ENCODE peak calls at places on chromosomes 5 and 9, in nine cellular contexts. One of them, this sample, is unnamed.

GRCh38 chr9:4614627-4615026 is 47.5 kb upstream of the PLPP6 start:
- DNase-seq in colonic mucosa: no peak
- DNase-seq in PC-3: peak
- DNase-seq in epithelial cell of proximal tubule: no peak
- DNase-seq in mucosa of descending colon: no peak
- DNase-seq in body of pancreas: no peak
- DNase-seq in AG09309: no peak
- DNase-seq in GM10248: no peak
- DNase-seq in GM12878: no peak
- DNase-seq in this sample: no peak

GRCh38 chr9:29475471-29475870 is 1902.2 kb upstream of the C9orf72 start:
- DNase-seq in colonic mucosa: no peak
- DNase-seq in PC-3: no peak
- DNase-seq in epithelial cell of proximal tubule: no peak
- DNase-seq in mucosa of descending colon: no peak
- DNase-seq in body of pancreas: no peak
- DNase-seq in AG09309: no peak
- DNase-seq in GM10248: no peak
- DNase-seq in GM12878: no peak
- DNase-seq in this sample: no peak

GRCh38 chr5:75574791-75575190 is 36.5 kb upstream of the ANKDD1B start:
- DNase-seq in colonic mucosa: no peak
- DNase-seq in PC-3: no peak
- DNase-seq in epithelial cell of proximal tubule: no peak
- DNase-seq in mucosa of descending colon: no peak
- DNase-seq in body of pancreas: no peak
- DNase-seq in AG09309: no peak
- DNase-seq in GM10248: no peak
- DNase-seq in GM12878: no peak
- DNase-seq in this sample: no peak

GRCh38 chr9:26656003-26656940 is 236.3 kb downstream of the CAAP1 start:
- DNase-seq in colonic mucosa: no peak
- DNase-seq in PC-3: peak
- DNase-seq in epithelial cell of proximal tubule: no peak
- DNase-seq in mucosa of descending colon: no peak
- DNase-seq in body of pancreas: no peak
- DNase-seq in AG09309: no peak
- DNase-seq in GM10248: peak
- DNase-seq in GM12878: no peak
- DNase-seq in this sample: peak

GRCh38 chr5:73359395-73359794 is 89.2 kb downstream of the FOXD1 start:
- DNase-seq in colonic mucosa: no peak
- DNase-seq in PC-3: no peak
- DNase-seq in epithelial cell of proximal tubule: no peak
- DNase-seq in mucosa of descending colon: no peak
- DNase-seq in body of pancreas: no peak
- DNase-seq in AG09309: no peak
- DNase-seq in GM10248: no peak
- DNase-seq in GM12878: no peak
- DNase-seq in this sample: no peak

GRCh38 chr9:130356033-130356432 is 88.7 kb upstream of the ASS1 start:
- DNase-seq in colonic mucosa: no peak
- DNase-seq in PC-3: no peak
- DNase-seq in epithelial cell of proximal tubule: no peak
- DNase-seq in mucosa of descending colon: no peak
- DNase-seq in body of pancreas: no peak
- DNase-seq in AG09309: no peak
- DNase-seq in GM10248: no peak
- DNase-seq in GM12878: no peak
- DNase-seq in this sample: no peak

GRCh38 chr9:34633851-34634550 is 3.6 kb downstream of the SIGMAR1 start:
- DNase-seq in colonic mucosa: peak
- DNase-seq in PC-3: peak
- DNase-seq in epithelial cell of proximal tubule: no peak
- DNase-seq in mucosa of descending colon: peak
- DNase-seq in body of pancreas: peak
- DNase-seq in AG09309: peak
- DNase-seq in GM10248: peak
- DNase-seq in GM12878: no peak
- DNase-seq in this sample: peak

GRCh38 chr9:131045300-131046092 is 36.5 kb downstream of the LAMC3 start:
- DNase-seq in colonic mucosa: no peak
- DNase-seq in PC-3: no peak
- DNase-seq in epithelial cell of proximal tubule: no peak
- DNase-seq in mucosa of descending colon: no peak
- DNase-seq in body of pancreas: no peak
- DNase-seq in AG09309: no peak
- DNase-seq in GM10248: no peak
- DNase-seq in GM12878: no peak
- DNase-seq in this sample: no peak

GRCh38 chr9:112094948-112095779 is 79.9 kb downstream of the SUSD1 start:
- DNase-seq in colonic mucosa: peak
- DNase-seq in PC-3: no peak
- DNase-seq in epithelial cell of proximal tubule: no peak
- DNase-seq in mucosa of descending colon: no peak
- DNase-seq in body of pancreas: no peak
- DNase-seq in AG09309: no peak
- DNase-seq in GM10248: no peak
- DNase-seq in GM12878: no peak
- DNase-seq in this sample: no peak

GRCh38 chr9:112093875-112094227 is 81.2 kb downstream of the SUSD1 start:
- DNase-seq in colonic mucosa: peak
- DNase-seq in PC-3: no peak
- DNase-seq in epithelial cell of proximal tubule: no peak
- DNase-seq in mucosa of descending colon: no peak
- DNase-seq in body of pancreas: no peak
- DNase-seq in AG09309: no peak
- DNase-seq in GM10248: no peak
- DNase-seq in GM12878: no peak
- DNase-seq in this sample: no peak

GRCh38 chr9:112093147-112093874 is 81.8 kb downstream of the SUSD1 start:
- DNase-seq in colonic mucosa: peak
- DNase-seq in PC-3: no peak
- DNase-seq in epithelial cell of proximal tubule: no peak
- DNase-seq in mucosa of descending colon: no peak
- DNase-seq in body of pancreas: no peak
- DNase-seq in AG09309: no peak
- DNase-seq in GM10248: no peak
- DNase-seq in GM12878: no peak
- DNase-seq in this sample: no peak

GRCh38 chr9:112094240-112094639 is 80.9 kb downstream of the SUSD1 start:
- DNase-seq in colonic mucosa: peak
- DNase-seq in PC-3: no peak
- DNase-seq in epithelial cell of proximal tubule: no peak
- DNase-seq in mucosa of descending colon: no peak
- DNase-seq in body of pancreas: no peak
- DNase-seq in AG09309: no peak
- DNase-seq in GM10248: no peak
- DNase-seq in GM12878: no peak
- DNase-seq in this sample: no peak

GRCh38 chr9:112091805-112092204 is 83.3 kb downstream of the SUSD1 start:
- DNase-seq in colonic mucosa: peak
- DNase-seq in PC-3: no peak
- DNase-seq in epithelial cell of proximal tubule: no peak
- DNase-seq in mucosa of descending colon: no peak
- DNase-seq in body of pancreas: peak
- DNase-seq in AG09309: no peak
- DNase-seq in GM10248: no peak
- DNase-seq in GM12878: no peak
- DNase-seq in this sample: peak
- TF ChIP-seq CTCF in colonic mucosa: no peak
- TF ChIP-seq CTCF in PC-3: peak
- TF ChIP-seq CTCF in epithelial cell of proximal tubule: peak
- TF ChIP-seq CTCF in mucosa of descending colon: no peak
- TF ChIP-seq CTCF in body of pancreas: no peak
- TF ChIP-seq CTCF in AG09309: peak
- TF ChIP-seq CTCF in GM10248: peak
- TF ChIP-seq CTCF in GM12878: peak
- TF ChIP-seq CTCF in this sample: no peak

GRCh38 chr9:91092214-91092613 is 269.5 kb downstream of the AUH start:
- DNase-seq in colonic mucosa: no peak
- DNase-seq in PC-3: no peak
- DNase-seq in epithelial cell of proximal tubule: no peak
- DNase-seq in mucosa of descending colon: no peak
- DNase-seq in body of pancreas: no peak
- DNase-seq in AG09309: no peak
- DNase-seq in GM10248: no peak
- DNase-seq in GM12878: no peak
- DNase-seq in this sample: no peak

GRCh38 chr9:91090132-91090410 is 271.6 kb downstream of the AUH start:
- DNase-seq in colonic mucosa: no peak
- DNase-seq in PC-3: no peak
- DNase-seq in epithelial cell of proximal tubule: no peak
- DNase-seq in mucosa of descending colon: no peak
- DNase-seq in body of pancreas: no peak
- DNase-seq in AG09309: no peak
- DNase-seq in GM10248: no peak
- DNase-seq in GM12878: no peak
- DNase-seq in this sample: no peak

GRCh38 chr9:91086657-91087563 is 274.8 kb downstream of the AUH start:
- DNase-seq in colonic mucosa: no peak
- DNase-seq in PC-3: no peak
- DNase-seq in epithelial cell of proximal tubule: no peak
- DNase-seq in mucosa of descending colon: no peak
- DNase-seq in body of pancreas: no peak
- DNase-seq in AG09309: no peak
- DNase-seq in GM10248: no peak
- DNase-seq in GM12878: no peak
- DNase-seq in this sample: no peak

GRCh38 chr9:91085499-91086291 is 276.0 kb downstream of the AUH start:
- DNase-seq in colonic mucosa: no peak
- DNase-seq in PC-3: no peak
- DNase-seq in epithelial cell of proximal tubule: no peak
- DNase-seq in mucosa of descending colon: no peak
- DNase-seq in body of pancreas: no peak
- DNase-seq in AG09309: no peak
- DNase-seq in GM10248: no peak
- DNase-seq in GM12878: no peak
- DNase-seq in this sample: no peak

DNA sequence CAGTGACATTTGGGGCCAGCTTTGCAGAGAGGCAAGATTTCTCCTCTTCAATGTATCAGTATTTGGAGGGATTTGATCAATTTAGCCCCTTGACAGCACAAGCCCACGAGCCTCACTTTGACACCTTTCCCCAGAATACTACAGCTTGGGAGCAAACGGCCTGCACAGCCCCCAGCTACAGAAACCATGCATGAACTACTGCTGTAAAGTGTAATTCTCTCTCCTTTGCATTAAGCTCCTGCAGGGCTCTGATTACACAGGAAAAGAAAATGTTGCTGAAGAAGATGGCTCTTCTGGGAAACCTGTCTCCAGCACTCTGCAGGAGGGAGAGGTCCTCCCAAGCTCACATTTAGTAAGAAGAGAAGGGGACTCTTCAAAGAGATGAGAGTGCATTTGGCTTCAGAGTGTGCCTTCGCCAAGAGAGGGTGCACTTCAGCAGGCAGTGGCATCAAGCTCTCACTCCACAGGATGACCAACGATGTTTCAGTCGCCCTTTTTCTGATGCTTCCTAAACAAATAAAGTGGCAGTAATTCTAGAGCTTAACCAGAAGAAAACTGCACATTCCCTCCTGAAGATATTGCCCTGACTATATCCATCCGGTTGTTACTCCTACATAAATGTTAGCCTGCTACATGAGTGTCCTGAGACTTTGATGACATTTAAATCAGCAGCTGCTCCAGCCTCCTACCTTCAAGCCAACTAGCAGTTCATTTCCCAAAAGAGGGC is 272.1 kb downstream of the AUH start:
- DNase-seq in colonic mucosa: peak
- DNase-seq in PC-3: peak
- DNase-seq in epithelial cell of proximal tubule: no peak
- DNase-seq in mucosa of descending colon: peak
- DNase-seq in body of pancreas: peak
- DNase-seq in AG09309: peak
- DNase-seq in GM10248: peak
- DNase-seq in GM12878: no peak
- DNase-seq in this sample: no peak
- TF ChIP-seq CTCF in colonic mucosa: peak
- TF ChIP-seq CTCF in PC-3: peak
- TF ChIP-seq CTCF in epithelial cell of proximal tubule: peak
- TF ChIP-seq CTCF in mucosa of descending colon: no peak
- TF ChIP-seq CTCF in body of pancreas: peak
- TF ChIP-seq CTCF in AG09309: peak
- TF ChIP-seq CTCF in GM10248: peak
- TF ChIP-seq CTCF in GM12878: peak
- TF ChIP-seq CTCF in this sample: no peak

DNA sequence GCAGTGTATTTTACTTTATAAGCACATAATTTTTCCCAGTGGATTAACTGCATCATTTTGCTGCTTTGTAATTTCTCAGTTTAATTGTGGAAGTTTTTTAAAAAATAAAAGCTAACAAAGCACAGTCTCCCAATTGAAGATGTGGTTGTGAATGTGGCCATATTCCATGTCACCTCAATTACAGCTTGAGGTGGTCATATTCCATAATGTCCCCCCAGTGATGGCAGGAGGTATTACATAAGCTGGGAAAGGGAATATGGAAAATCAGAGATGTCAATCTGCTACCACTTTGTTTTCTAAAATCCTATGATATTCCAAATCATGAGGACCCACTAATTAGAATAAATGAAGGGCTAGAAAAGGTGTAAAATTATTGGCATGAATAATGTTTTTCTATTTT is 1672.0 kb upstream of the CDH9 start:
- DNase-seq in colonic mucosa: no peak
- DNase-seq in PC-3: peak
- DNase-seq in epithelial cell of proximal tubule: no peak
- DNase-seq in mucosa of descending colon: no peak
- DNase-seq in body of pancreas: no peak
- DNase-seq in AG09309: no peak
- DNase-seq in GM10248: no peak
- DNase-seq in GM12878: no peak
- DNase-seq in this sample: no peak
- TF ChIP-seq CTCF in colonic mucosa: no peak
- TF ChIP-seq CTCF in PC-3: peak
- TF ChIP-seq CTCF in epithelial cell of proximal tubule: peak
- TF ChIP-seq CTCF in mucosa of descending colon: no peak
- TF ChIP-seq CTCF in body of pancreas: no peak
- TF ChIP-seq CTCF in AG09309: no peak
- TF ChIP-seq CTCF in GM10248: no peak
- TF ChIP-seq CTCF in GM12878: no peak
- TF ChIP-seq CTCF in this sample: peak

GRCh38 chr5:80959768-80960442 is at the start of gene RASGRF2:
- DNase-seq in colonic mucosa: peak
- DNase-seq in PC-3: no peak
- DNase-seq in epithelial cell of proximal tubule: no peak
- DNase-seq in mucosa of descending colon: peak
- DNase-seq in body of pancreas: no peak
- DNase-seq in AG09309: no peak
- DNase-seq in GM10248: no peak
- DNase-seq in GM12878: no peak
- DNase-seq in this sample: peak

GRCh38 chr5:80961376-80962281 is 1.5 kb downstream of the RASGRF2 start:
- DNase-seq in colonic mucosa: peak
- DNase-seq in PC-3: no peak
- DNase-seq in epithelial cell of proximal tubule: no peak
- DNase-seq in mucosa of descending colon: peak
- DNase-seq in body of pancreas: no peak
- DNase-seq in AG09309: no peak
- DNase-seq in GM10248: no peak
- DNase-seq in GM12878: no peak
- DNase-seq in this sample: no peak

GRCh38 chr5:80959138-80959537 is 1.0 kb upstream of the RASGRF2 start:
- DNase-seq in colonic mucosa: no peak
- DNase-seq in PC-3: no peak
- DNase-seq in epithelial cell of proximal tubule: no peak
- DNase-seq in mucosa of descending colon: no peak
- DNase-seq in body of pancreas: no peak
- DNase-seq in AG09309: no peak
- DNase-seq in GM10248: no peak
- DNase-seq in GM12878: no peak
- DNase-seq in this sample: no peak

GRCh38 chr5:80962630-80963520 is 2.7 kb downstream of the RASGRF2 start:
- DNase-seq in colonic mucosa: no peak
- DNase-seq in PC-3: no peak
- DNase-seq in epithelial cell of proximal tubule: no peak
- DNase-seq in mucosa of descending colon: no peak
- DNase-seq in body of pancreas: no peak
- DNase-seq in AG09309: no peak
- DNase-seq in GM10248: no peak
- DNase-seq in GM12878: no peak
- DNase-seq in this sample: no peak

GRCh38 chr5:80960531-80961375 is 590 bp downstream of the RASGRF2 start:
- DNase-seq in colonic mucosa: peak
- DNase-seq in PC-3: no peak
- DNase-seq in epithelial cell of proximal tubule: no peak
- DNase-seq in mucosa of descending colon: peak
- DNase-seq in body of pancreas: peak
- DNase-seq in AG09309: no peak
- DNase-seq in GM10248: peak
- DNase-seq in GM12878: no peak
- DNase-seq in this sample: peak
- TF ChIP-seq CTCF in colonic mucosa: no peak
- TF ChIP-seq CTCF in PC-3: no peak
- TF ChIP-seq CTCF in epithelial cell of proximal tubule: no peak
- TF ChIP-seq CTCF in mucosa of descending colon: no peak
- TF ChIP-seq CTCF in body of pancreas: no peak
- TF ChIP-seq CTCF in AG09309: peak
- TF ChIP-seq CTCF in GM10248: no peak
- TF ChIP-seq CTCF in GM12878: no peak
- TF ChIP-seq CTCF in this sample: no peak